ENCODE peak calls at places on chromosomes 16 and 17, in four cellular contexts. M is glutamatergic neuron, P is dorsolateral prefrontal cortex, I is neural crest cell. O is an unnamed sample.

GRCh38 chr16:51500306-51500705 is 349.2 kb upstream of the SALL1 start:
- DNase-seq in M (no peak), P (no peak), I (no peak), O (no peak)

GRCh38 chr17:72372185-72372584 is 251.4 kb downstream of the SOX9 start:
- DNase-seq in P (no peak), I (no peak), M (no peak), O (no peak)

GRCh38 chr17:67575325-67575724 is 142.4 kb upstream of the NOL11 start:
- DNase-seq in P (no peak), I (no peak), M (peak), O (peak)

GRCh38 chr17:14337596-14338079 is 36.8 kb downstream of the HS3ST3B1 start:
- DNase-seq in P (no peak), M (no peak), I (no peak), O (no peak)

GRCh38 chr16:14005335-14005734 is 65.8 kb upstream of the MRTFB start:
- DNase-seq in I (no peak), M (no peak), P (no peak), O (no peak)

GRCh38 chr16:24915019-24915418 is 69.3 kb downstream of the SLC5A11 start:
- DNase-seq in M (no peak), P (no peak), I (no peak), O (no peak)

GRCh38 chr16:53429221-53429943 is 4.9 kb upstream of the RBL2 start:
- DNase-seq in I (no peak), M (no peak), P (no peak), O (peak)

GRCh38 chr17:74260525-74260850 is 13.5 kb upstream of the DNAI2 start:
- DNase-seq in P (no peak), M (no peak), I (no peak), O (no peak)

GRCh38 chr16:53041196-53041977 is 11.3 kb downstream of the CHD9NB start:
- DNase-seq in M (peak), P (no peak), I (no peak), O (peak)

GRCh38 chr16:10587622-10588021 is 7.2 kb upstream of the EMP2 start:
- DNase-seq in I (no peak), M (no peak), P (no peak), O (no peak)

DNA sequence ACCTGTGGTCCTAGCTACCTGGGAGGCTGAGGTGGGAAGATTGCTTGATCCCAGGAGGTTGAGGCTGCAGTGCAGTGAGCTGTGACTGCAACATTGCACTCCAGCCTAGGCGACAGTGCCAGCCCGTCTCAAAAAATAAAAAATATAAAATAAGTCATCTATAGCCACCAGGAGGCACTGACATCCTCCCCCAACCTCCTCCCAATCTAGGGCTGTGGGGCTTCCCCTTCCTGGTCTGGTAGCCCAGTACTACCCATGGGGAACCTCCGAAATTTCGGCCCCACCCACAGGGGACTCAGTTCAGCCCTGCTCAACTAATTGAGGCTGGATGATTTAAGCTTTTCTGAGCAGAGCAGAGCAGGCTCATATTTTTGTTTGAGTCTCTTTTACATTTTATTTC is 3.2 kb downstream of the ZSCAN10 start:
- DNase-seq in I (no peak), P (no peak), M (no peak), O (no peak)
- TF ChIP-seq CTCF in I (peak), P (no peak), M (no peak), O (no peak)

DNA sequence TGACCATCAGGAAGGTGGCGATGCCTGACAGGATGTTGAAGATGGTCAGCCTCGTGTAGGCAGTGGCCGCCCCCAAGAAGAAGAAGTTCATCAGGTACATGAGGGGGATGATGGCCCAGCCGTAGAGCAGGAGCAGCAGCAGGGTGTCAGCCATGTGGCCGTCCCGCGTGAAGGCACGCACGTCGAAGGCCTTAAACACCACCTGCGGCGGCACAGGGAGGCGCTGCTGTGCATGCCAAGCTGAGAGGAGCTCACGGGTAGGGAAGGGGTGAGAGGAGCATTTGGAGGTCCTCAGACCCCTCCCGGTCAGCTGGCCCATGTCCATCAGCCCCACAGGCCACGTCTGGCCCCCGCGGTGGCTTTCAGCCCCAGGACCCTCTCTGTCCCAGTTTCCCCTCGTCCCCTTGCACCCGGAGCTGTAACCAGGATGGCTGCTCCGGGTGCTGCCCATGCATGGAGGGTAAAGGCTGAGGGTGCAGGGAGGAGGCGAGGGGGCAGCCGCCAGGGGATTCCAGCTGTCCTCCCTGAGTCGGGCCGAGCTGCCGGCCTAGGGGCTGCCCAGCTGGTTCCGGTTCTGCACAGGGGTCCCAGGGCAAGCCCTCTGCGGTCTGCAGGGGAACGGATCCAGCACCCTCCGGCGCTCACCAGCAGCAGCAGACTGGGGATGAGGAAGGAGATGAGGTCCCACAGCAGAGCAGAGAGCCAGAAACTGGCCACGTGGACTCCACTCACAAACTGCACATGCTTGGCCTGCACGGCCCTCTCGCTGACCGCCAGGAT is 17.1 kb upstream of the RNPS1 start:
- DNase-seq in I (no peak), P (no peak), M (no peak), O (no peak)
- TF ChIP-seq CTCF in I (no peak), P (no peak), M (no peak), O (no peak)

GRCh38 chr17:75759457-75759856 is 5.5 kb downstream of the GALK1 start:
- DNase-seq in M (no peak), I (no peak), P (no peak), O (no peak)

GRCh38 chr17:75757086-75757681 is 7.8 kb downstream of the GALK1 start:
- DNase-seq in M (no peak), I (no peak), P (no peak), O (no peak)

GRCh38 chr17:75755990-75756389 is 9.0 kb downstream of the GALK1 start:
- DNase-seq in M (no peak), P (no peak), I (no peak), O (no peak)

GRCh38 chr17:75756451-75757085 is 8.4 kb downstream of the GALK1 start:
- DNase-seq in I (no peak), M (no peak), P (no peak), O (no peak)

DNA sequence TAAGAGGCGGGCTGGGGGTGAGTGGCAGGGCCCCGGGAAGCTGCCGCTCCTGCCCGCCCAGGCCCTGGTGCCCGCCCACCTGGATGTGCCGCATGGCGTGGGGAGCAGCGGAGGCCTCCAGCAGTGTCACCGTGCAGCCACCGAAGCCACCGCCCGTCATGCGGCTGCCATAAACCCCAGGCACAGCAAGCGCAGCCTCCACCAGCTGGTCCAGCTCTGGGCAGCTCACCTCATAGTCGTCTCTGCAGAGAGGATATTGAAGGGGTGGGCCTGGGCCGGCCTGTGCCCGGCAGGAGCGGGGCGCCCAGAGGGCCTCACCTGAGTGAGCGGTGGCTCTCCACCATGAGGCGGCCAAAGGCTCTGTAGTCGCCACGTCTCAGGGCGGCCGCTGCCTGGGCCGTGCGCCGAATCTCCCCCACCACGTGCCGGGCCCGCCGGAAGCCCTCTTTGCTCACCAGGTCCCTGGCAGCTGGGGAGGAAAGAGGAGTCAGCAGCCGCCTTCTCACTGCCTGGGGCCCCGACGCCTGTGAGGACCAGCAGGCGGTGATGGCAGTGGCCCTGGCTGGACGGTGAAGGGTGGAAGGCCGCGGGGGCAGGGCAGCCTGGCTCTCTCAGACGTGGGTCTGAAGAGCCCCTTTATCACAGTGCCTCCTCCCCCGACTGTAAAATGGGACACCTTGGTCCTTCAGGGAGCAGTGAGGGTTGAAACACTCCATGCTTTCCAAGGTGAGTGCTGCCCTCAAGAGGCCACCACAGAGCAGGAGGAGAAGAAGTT is 6.7 kb downstream of the GALK1 start:
- DNase-seq in P (no peak), I (no peak), M (no peak), O (no peak)
- TF ChIP-seq CTCF in P (no peak), I (no peak), M (no peak), O (peak)

DNA sequence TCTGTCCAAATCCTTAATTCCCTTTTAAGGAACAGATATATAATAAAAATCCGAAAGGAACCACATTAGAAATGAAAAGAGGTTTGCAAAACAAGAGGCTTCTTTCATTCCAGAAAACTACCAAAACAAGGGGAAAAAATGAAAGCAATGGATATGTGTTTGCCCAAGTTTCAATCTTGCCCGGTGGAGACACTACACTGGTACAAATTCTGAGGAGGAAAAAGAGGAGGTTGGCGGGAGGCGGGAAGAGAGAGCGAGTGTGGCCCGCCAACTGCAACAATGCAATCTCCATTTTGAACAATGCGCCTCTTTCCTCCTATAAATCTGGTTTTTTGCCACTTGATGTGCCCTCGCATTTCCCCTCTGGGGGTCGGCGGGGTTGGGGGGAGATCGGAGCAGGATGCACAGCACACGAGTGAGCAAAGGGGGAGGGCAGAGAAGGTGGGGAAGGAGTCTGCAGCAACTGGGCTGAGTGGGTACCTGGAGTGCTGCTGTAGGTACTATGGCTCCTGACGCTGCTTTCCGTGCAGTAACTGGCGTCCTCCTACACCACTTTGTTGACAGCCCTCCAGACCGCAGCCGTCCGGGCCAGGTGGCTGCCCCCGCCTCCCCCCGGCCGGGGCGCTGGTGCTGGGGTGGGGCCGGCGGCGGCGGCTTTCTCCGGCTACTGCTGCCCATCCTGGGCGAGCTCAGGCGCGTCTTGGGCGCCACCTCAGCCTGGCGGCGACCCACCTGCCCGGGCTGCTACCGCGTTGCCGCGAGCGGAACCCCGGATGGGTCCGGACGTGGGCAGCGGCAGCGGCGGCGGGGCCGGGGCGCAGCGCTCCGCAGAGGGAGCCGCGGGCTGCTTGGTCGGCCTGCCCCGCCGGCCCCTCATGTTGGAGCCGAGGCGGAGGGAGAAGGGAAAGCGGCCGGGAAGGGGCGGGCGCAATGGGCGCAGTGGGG is 93.8 kb upstream of the PLEKHM1 start:
- DNase-seq in P (peak), I (peak), M (peak), O (peak)
- TF ChIP-seq CTCF in P (no peak), I (no peak), M (no peak), O (no peak)

GRCh38 chr17:37489197-37490001 is at the start of gene DUSP14:
- DNase-seq in M (peak), I (peak), P (peak), O (peak)
- TF ChIP-seq CTCF in M (no peak), I (no peak), P (no peak), O (no peak)

GRCh38 chr17:80327518-80327917 is 66.9 kb downstream of the RNF213 start:
- DNase-seq in P (no peak), I (no peak), M (no peak), O (no peak)
- TF ChIP-seq CTCF in P (no peak), I (no peak), M (no peak), O (no peak)

GRCh38 chr17:81445642-81446500 is 50.6 kb downstream of the BAHCC1 start:
- DNase-seq in P (no peak), M (no peak), I (no peak), O (no peak)
- TF ChIP-seq CTCF in P (no peak), M (no peak), I (no peak), O (no peak)